ENCODE peak calls at places on chromosomes 16 and 17, in eight cellular contexts. Y is activated CD4-positive, alpha-beta T cell treated with anti-CD3 and anti-CD28 coated beads, Interleukin-2, amount 10 ng/mL, durations not matched to agents 7 days and 5 days; H is left cardiac atrium; Z is RKO; W is left ventricle myocardium inferior; F is mucosa of descending colon; K is SW 1271; O is thoracic aorta. V is an unnamed sample.

GRCh38 chr16:50680907-50681885 is at the start of gene SNX20:
- DNase-seq in Z (no peak), H (no peak), O (no peak), K (no peak), F (peak; percentile 45), W (peak; percentile 33), Y (peak; percentile 79), V (peak; percentile 66)

GRCh38 chr17:5631958-5632357 is 47.6 kb upstream of the NLRP1 start:
- DNase-seq in H (no peak), O (no peak), Z (no peak), W (no peak), K (no peak), F (no peak), Y (no peak), V (no peak)

GRCh38 chr17:49454050-49454449 is 39.4 kb upstream of the PHB1 start:
- DNase-seq in K (no peak), H (no peak), W (no peak), F (no peak), Y (no peak), O (no peak), Z (no peak), V (no peak)

GRCh38 chr16:59881366-59881765 is 1147.2 kb upstream of the GOT2 start:
- DNase-seq in W (no peak), Y (no peak), F (no peak), O (no peak), Z (no peak), K (no peak), H (no peak), V (no peak)

GRCh38 chr17:17749025-17749772 is 67.9 kb downstream of the RAI1 start:
- DNase-seq in Z (no peak), Y (no peak), W (no peak), H (no peak), K (no peak), F (no peak), O (no peak), V (peak; percentile 61)

GRCh38 chr17:53516643-53517042 is 306.1 kb upstream of the KIF2B start:
- DNase-seq in H (no peak), K (peak; percentile 13), Y (no peak), F (no peak), O (no peak), W (no peak), Z (peak; percentile 19), V (no peak)

GRCh38 chr17:28598389-28598788 is 436 bp downstream of the SPAG5 start:
- DNase-seq in W (no peak), Z (peak; percentile 2), Y (no peak), O (no peak), H (no peak), K (no peak), F (no peak), V (peak; percentile 20)

GRCh38 chr17:65057520-65058075 is 1.1 kb upstream of the GNA13 start:
- DNase-seq in Z (no peak), W (peak; percentile 38), O (no peak), K (no peak), H (peak; percentile 58), F (peak; percentile 51), Y (peak; percentile 8), V (no peak)

GRCh38 chr16:64751906-64752305 is 370.0 kb downstream of the CDH11 start:
- DNase-seq in O (no peak), W (no peak), F (no peak), H (no peak), Y (no peak), K (no peak), Z (no peak), V (no peak)

GRCh38 chr16:66502020-66502913 is 47.7 kb downstream of the TK2 start:
- DNase-seq in K (no peak), W (peak; percentile 64), F (peak; percentile 16), O (no peak), Z (no peak), Y (no peak), H (no peak), V (no peak)

GRCh38 chr17:4796550-4796915 is 569 bp downstream of the PSMB6 start:
- DNase-seq in Y (no peak), F (peak; percentile 51), W (no peak), K (peak; percentile 39), H (peak; percentile 45), Z (peak; percentile 61), O (no peak), V (no peak)

GRCh38 chr17:6913608-6914443 is 82.0 kb upstream of the ALOX12 start:
- DNase-seq in Z (peak; percentile 61), H (peak; percentile 78), O (peak; percentile 12), W (peak; percentile 79), K (peak; percentile 38), Y (peak; percentile 78), F (peak; percentile 78), V (peak; percentile 67)

GRCh38 chr16:72961115-72961832 is 86.7 kb downstream of the ZFHX3 start:
- DNase-seq in K (no peak), W (no peak), H (no peak), F (no peak), O (no peak), Y (peak; percentile 7), Z (no peak), V (no peak)

GRCh38 chr16:75733305-75734141 is 7.2 kb upstream of the CPHXL start:
- DNase-seq in H (peak; percentile 45), F (no peak), W (no peak), O (no peak), Z (no peak), K (no peak), Y (no peak), V (no peak)

GRCh38 chr17:8954339-8954738 is 11.2 kb downstream of the PIK3R5 start:
- DNase-seq in K (no peak), Y (peak; percentile 85), F (peak; percentile 49), W (peak; percentile 64), O (no peak), H (peak; percentile 58), Z (no peak), V (peak; percentile 62)

GRCh38 chr16:83402969-83403368 is 404.8 kb upstream of the HSBP1 start:
- DNase-seq in K (no peak), H (no peak), Z (no peak), Y (no peak), F (no peak), O (no peak), W (no peak), V (no peak)

GRCh38 chr17:45784293-45784582 is at the start of gene CRHR1:
- DNase-seq in W (no peak), H (no peak), Z (no peak), K (no peak), Y (no peak), O (no peak), F (no peak), V (no peak)

GRCh38 chr17:74646231-74646630 is 22.7 kb upstream of the CD300E start:
- DNase-seq in Y (peak; percentile 22), W (no peak), K (peak; percentile 34), F (no peak), Z (peak; percentile 37), H (no peak), O (no peak), V (peak; percentile 61)

GRCh38 chr17:69761767-69762321 is 313.2 kb upstream of the KCNJ16 start:
- DNase-seq in H (no peak), Z (no peak), K (peak; percentile 88), O (no peak), F (no peak), Y (no peak), W (no peak), V (no peak)

GRCh38 chr17:36608794-36609497 is 7.6 kb downstream of the MRM1 start:
- DNase-seq in O (no peak), H (peak; percentile 42), F (peak; percentile 63), Y (no peak), Z (peak; percentile 28), K (peak; percentile 11), W (peak; percentile 27), V (peak; percentile 49)

GRCh38 chr17:56203430-56203829 is 50.2 kb downstream of the ANKFN1 start:
- DNase-seq in Y (no peak), H (no peak), Z (peak; percentile 91), F (no peak), K (peak; percentile 3), O (no peak), W (no peak), V (peak; percentile 67)

GRCh38 chr17:74045608-74046007 is 157.9 kb upstream of the RPL38 start:
- DNase-seq in W (no peak), F (no peak), O (no peak), H (no peak), Z (no peak), Y (no peak), K (no peak), V (no peak)

GRCh38 chr17:40458001-40458791 is 14.9 kb downstream of the IGFBP4 start:
- DNase-seq in Z (no peak), K (no peak), W (no peak), Y (no peak), F (no peak), O (no peak), H (peak; percentile 50), V (no peak)

GRCh38 chr17:50177983-50178834 is 12.4 kb downstream of the SGCA start:
- DNase-seq in Z (peak; percentile 89), H (peak; percentile 83), W (peak; percentile 80), O (peak; percentile 96), F (peak; percentile 84), Y (peak; percentile 40), K (peak; percentile 65), V (peak; percentile 73)

GRCh38 chr17:34579979-34580684 is 750 bp downstream of the TMEM132E start:
- DNase-seq in Z (no peak), H (peak; percentile 59), K (no peak), W (peak; percentile 23), O (no peak), Y (no peak), F (no peak), V (no peak)

GRCh38 chr17:37187262-37187661 is 188.5 kb upstream of the C17orf78 start:
- DNase-seq in F (no peak), W (no peak), O (no peak), H (no peak), Z (no peak), Y (no peak), K (no peak), V (no peak)

GRCh38 chr17:64039106-64039400 is 18.6 kb upstream of the ICAM2 start:
- DNase-seq in K (no peak), W (no peak), Z (no peak), H (no peak), O (no peak), Y (no peak), F (no peak), V (no peak)

GRCh38 chr17:77316191-77316641 is 175.4 kb downstream of the SEC14L1 start:
- DNase-seq in H (peak; percentile 52), O (no peak), K (no peak), Z (no peak), Y (no peak), W (no peak), F (peak; percentile 30), V (no peak)

GRCh38 chr16:89199241-89200123 is 855 bp downstream of the SLC22A31 start:
- DNase-seq in W (no peak), K (no peak), O (no peak), F (peak; percentile 27), Y (no peak), Z (no peak), H (no peak), V (no peak)